ENCODE peak calls at places on chromosome 9, in four cellular contexts. M, N, J and T are unnamed samples.

GRCh38 chr9:16768816-16769215 is 101.7 kb downstream of the BNC2 start:
- DNase-seq in M (no peak), N (no peak), J (no peak), T (no peak)

GRCh38 chr9:121268598-121269029 is 652 bp downstream of the GSN start:
- DNase-seq in M (no peak), N (no peak), J (no peak), T (no peak)

GRCh38 chr9:21252727-21253547 is 13.1 kb upstream of the IFNA14 start:
- DNase-seq in M (peak; percentile 17), N (no peak), J (peak; percentile 4), T (no peak)

GRCh38 chr9:90095682-90096081 is 490.9 kb downstream of the GADD45G start:
- DNase-seq in M (peak; percentile 96), N (no peak), J (no peak), T (no peak)

GRCh38 chr9:107277801-107278200 is 5.3 kb upstream of the RAD23B start:
- DNase-seq in M (no peak), N (no peak), J (no peak), T (no peak)

GRCh38 chr9:69060766-69061165 is 25.2 kb downstream of the FXN start:
- DNase-seq in M (no peak), N (no peak), J (no peak), T (no peak)

GRCh38 chr9:2764371-2764770 is 47.1 kb downstream of the KCNV2 start:
- DNase-seq in M (no peak), N (no peak), J (no peak), T (no peak)

GRCh38 chr9:17906841-17907779 is 328.2 kb downstream of the SH3GL2 start:
- DNase-seq in M (no peak), N (no peak), J (no peak), T (no peak)

GRCh38 chr9:35993976-35994720 is 36.2 kb upstream of the OR2S2 start:
- DNase-seq in M (no peak), N (no peak), J (no peak), T (no peak)

GRCh38 chr9:122144836-122145235 is 14.7 kb downstream of the NDUFA8 start:
- DNase-seq in M (no peak), N (no peak), J (no peak), T (no peak)

GRCh38 chr9:5459289-5459829 is 9.0 kb downstream of the CD274 start:
- DNase-seq in M (no peak), N (no peak), J (no peak), T (no peak)

GRCh38 chr9:136023401-136024225 is 62.4 kb upstream of the UBAC1 start:
- DNase-seq in M (no peak), N (no peak), J (no peak), T (peak; percentile 37)

GRCh38 chr9:37951671-37952579 is 48.0 kb upstream of the SLC25A51 start:
- DNase-seq in M (no peak), N (no peak), J (no peak), T (no peak)

GRCh38 chr9:99931155-99931840 is 24.8 kb downstream of the STX17 start:
- DNase-seq in M (no peak), N (no peak), J (no peak), T (no peak)

GRCh38 chr9:76077537-76077936 is 187.1 kb downstream of the PCSK5 start:
- DNase-seq in M (no peak), N (no peak), J (no peak), T (no peak)

GRCh38 chr9:79222483-79222882 is 349.3 kb upstream of the TLE4 start:
- DNase-seq in M (no peak), N (no peak), J (no peak), T (no peak)

GRCh38 chr9:87080512-87081225 is 133.4 kb upstream of the GAS1 start:
- DNase-seq in M (peak; percentile 14), N (no peak), J (no peak), T (no peak)

GRCh38 chr9:124263800-124264426 is 6.2 kb downstream of the NEK6 start:
- DNase-seq in M (no peak), N (no peak), J (no peak), T (no peak)

GRCh38 chr9:114484854-114485443 is 20.3 kb downstream of the WHRN start:
- DNase-seq in M (no peak), N (no peak), J (peak; percentile 37), T (no peak)

GRCh38 chr9:21311888-21312287 is 6.8 kb upstream of the IFNA5 start:
- DNase-seq in M (no peak), N (no peak), J (no peak), T (no peak)

GRCh38 chr9:37412431-37413151 is 9.9 kb upstream of the GRHPR start:
- DNase-seq in M (no peak), N (no peak), J (peak; percentile 17), T (peak; percentile 29)

GRCh38 chr9:127095416-127095815 is 27.0 kb downstream of the ANGPTL2 start:
- DNase-seq in M (no peak), N (no peak), J (no peak), T (no peak)

GRCh38 chr9:16553869-16554540 is 316.5 kb downstream of the BNC2 start:
- DNase-seq in M (no peak), N (no peak), J (no peak), T (no peak)

GRCh38 chr9:121445986-121446385 is 53.7 kb downstream of the GGTA1 start:
- DNase-seq in M (no peak), N (no peak), J (no peak), T (no peak)